ENCODE peak calls at places on chromosomes 2 and 18, in four cellular contexts. P, I, U and M are unnamed samples.

GRCh38 chr2:208112969-208113368 is 11.4 kb downstream of the CRYGD start:
- DNase-seq in P (no peak), I (no peak), U (no peak), M (no peak)

GRCh38 chr2:206154197-206154596 is 5.0 kb downstream of the NDUFS1 start:
- DNase-seq in P (no peak), I (no peak), U (no peak), M (no peak)

GRCh38 chr2:19538411-19538963 is 180.1 kb upstream of the OSR1 start:
- DNase-seq in P (no peak), I (no peak), U (no peak), M (no peak)

GRCh38 chr2:70124983-70125480 is 37.8 kb downstream of the PCBP1 start:
- DNase-seq in P (peak; percentile 81), I (peak; percentile 66), U (peak; percentile 71), M (peak; percentile 85)

GRCh38 chr2:7030810-7031209 is 113.6 kb downstream of the RNF144A start:
- DNase-seq in P (no peak), I (no peak), U (no peak), M (no peak)

GRCh38 chr2:158953454-158953853 is 15.0 kb upstream of the TANC1 start:
- DNase-seq in P (no peak), I (no peak), U (peak; percentile 38), M (no peak)

GRCh38 chr2:233600361-233600760 is 17.1 kb upstream of the UGT1A8 start:
- DNase-seq in P (no peak), I (no peak), U (no peak), M (no peak)

GRCh38 chr2:62740221-62740620 is 34.7 kb downstream of the EHBP1 start:
- DNase-seq in P (no peak), I (no peak), U (no peak), M (no peak)

GRCh38 chr18:50879302-50880107 is 587 bp downstream of the ME2 start:
- DNase-seq in P (peak; percentile 50), I (no peak), U (no peak), M (no peak)

GRCh38 chr2:140990416-140990815 is 1140.4 kb downstream of the LRP1B start:
- DNase-seq in P (no peak), I (no peak), U (no peak), M (no peak)

GRCh38 chr2:71792926-71793761 is 339.8 kb downstream of the DYSF start:
- DNase-seq in P (no peak), I (no peak), U (no peak), M (no peak)

GRCh38 chr2:206260427-206261012 is 13.9 kb upstream of the ZDBF2 start:
- DNase-seq in P (no peak), I (no peak), U (no peak), M (no peak)

GRCh38 chr2:169086893-169087467 is 17.6 kb downstream of the DHRS9 start:
- DNase-seq in P (no peak), I (no peak), U (no peak), M (no peak)

GRCh38 chr2:152715854-152716428 is 1.3 kb downstream of the PRPF40A start:
- DNase-seq in P (peak; percentile 26), I (no peak), U (no peak), M (no peak)

GRCh38 chr2:241225545-241225944 is 37.1 kb downstream of the ANO7 start:
- DNase-seq in P (no peak), I (no peak), U (no peak), M (peak; percentile 22)

GRCh38 chr2:168338292-168338691 is 90.9 kb upstream of the STK39 start:
- DNase-seq in P (no peak), I (no peak), U (no peak), M (no peak)

GRCh38 chr2:66080136-66080535 is 354.8 kb upstream of the MEIS1 start:
- DNase-seq in P (no peak), I (no peak), U (no peak), M (no peak)
- H3K4me3 ChIP-seq in P (no peak overlapping the region), I (no peak overlapping the region), U (no peak overlapping the region), M (no peak overlapping the region)

DNA sequence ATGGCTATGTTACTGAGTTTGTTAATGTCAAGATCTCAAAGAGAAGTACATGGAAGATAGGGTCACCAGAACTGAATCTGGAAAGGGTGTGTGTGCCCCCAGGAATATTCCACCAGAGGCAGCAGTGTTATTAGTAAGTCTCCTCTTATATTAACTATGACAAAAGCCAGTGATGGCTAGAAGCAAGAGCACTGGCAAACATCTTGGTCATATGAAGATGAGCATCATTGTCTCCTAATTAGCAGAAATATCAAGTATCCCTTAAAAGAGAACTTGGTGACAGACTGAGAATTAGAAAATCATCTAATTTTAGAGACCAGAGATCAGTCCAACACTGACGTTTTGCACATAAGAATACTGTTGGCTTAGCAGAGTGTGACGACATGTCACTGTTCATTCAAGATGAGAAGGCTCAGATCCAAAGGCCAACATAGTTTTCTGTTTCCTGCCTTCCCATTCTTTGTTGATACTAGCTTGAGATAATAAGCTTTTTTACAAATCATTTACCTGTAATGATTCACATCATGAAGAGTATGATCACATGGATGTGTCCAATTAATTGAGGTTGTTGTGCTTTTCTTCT is 44.3 kb downstream of the MAPRE2 start:
- DNase-seq in P (no peak), I (no peak), U (no peak), M (no peak)
- H3K27ac ChIP-seq in P (no peak overlapping the region), I (peak overlapping the region; percentile 79), U (no peak overlapping the region), M (peak overlapping the region; percentile 83)

GRCh38 chr2:26982102-26982742 is 11.8 kb downstream of the MAPRE3 start:
- DNase-seq in P (peak; percentile 12), I (peak; percentile 41), U (peak; percentile 84), M (peak; percentile 84)
- TF ChIP-seq CTCF in P (peak; percentile 47), I (peak; percentile 61), U (peak; percentile 24), M (peak; percentile 53)

GRCh38 chr2:65199194-65199593 is 28.4 kb upstream of the ACTR2 start:
- DNase-seq in P (no peak), I (no peak), U (no peak), M (no peak)

GRCh38 chr2:65199891-65200290 is 27.7 kb upstream of the ACTR2 start:
- DNase-seq in P (no peak), I (no peak), U (no peak), M (no peak)

GRCh38 chr2:65198737-65199136 is 28.9 kb upstream of the ACTR2 start:
- DNase-seq in P (no peak), I (no peak), U (no peak), M (peak; percentile 87)

GRCh38 chr2:65204461-65205230 is 23.0 kb upstream of the ACTR2 start:
- DNase-seq in P (no peak), I (peak; percentile 27), U (no peak), M (peak; percentile 77)
- H3K4me3 ChIP-seq in P (no peak overlapping the region), I (no peak overlapping the region), U (no peak overlapping the region), M (no peak overlapping the region)

GRCh38 chr2:43766006-43766405 is 7.8 kb upstream of the DYNC2LI1 start:
- DNase-seq in P (no peak), I (no peak), U (no peak), M (no peak)

GRCh38 chr2:43759195-43759594 is 14.6 kb upstream of the DYNC2LI1 start:
- DNase-seq in P (no peak), I (no peak), U (no peak), M (no peak)

GRCh38 chr2:43762286-43762685 is 11.6 kb upstream of the DYNC2LI1 start:
- DNase-seq in P (no peak), I (no peak), U (no peak), M (no peak)

GRCh38 chr2:43758738-43759137 is 15.1 kb upstream of the DYNC2LI1 start:
- DNase-seq in P (no peak), I (peak; percentile 14), U (peak; percentile 36), M (peak; percentile 44)

GRCh38 chr2:43764086-43764710 is 9.6 kb upstream of the DYNC2LI1 start:
- DNase-seq in P (no peak), I (no peak), U (no peak), M (no peak)
- H3K27ac ChIP-seq in P (no peak overlapping the region), I (no peak overlapping the region), U (peak overlapping the region; percentile 51), M (no peak overlapping the region)

GRCh38 chr2:195404650-195405049 is 252.4 kb upstream of the SLC39A10 start:
- DNase-seq in P (no peak), I (no peak), U (no peak), M (no peak)
- TF ChIP-seq CTCF in P (peak; percentile 35), I (peak; percentile 27), U (no peak), M (no peak)